ENCODE peak calls at places on chromosomes 6 and 20, in six cellular contexts. S is stimulated activated CD8-positive, alpha-beta memory T cell treated with anti-CD3 and anti-CD28 coated beads, Interleukin-2, amount 100 ng/mL, for 1 hour; L is neural progenitor cell; A is bronchial epithelial cell; M is neural crest cell; F is PC-3. W is an unnamed sample.

GRCh38 chr20:63061701-63062100 is 54.9 kb upstream of the BHLHE23 start:
- DNase-seq in S (no peak), L (no peak), A (no peak), M (no peak), F (no peak), W (no peak)

GRCh38 chr6:4776967-4777925 is 1.0 kb downstream of the CDYL start:
- DNase-seq in S (no peak), L (peak; percentile 41), A (peak; percentile 41), M (no peak), F (peak; percentile 54), W (peak; percentile 45)

GRCh38 chr6:163404825-163405265 is 9.7 kb upstream of the QKI start:
- DNase-seq in S (no peak), L (peak; percentile 47), A (no peak), M (no peak), F (no peak), W (no peak)

GRCh38 chr20:1469925-1470571 is 3.4 kb upstream of the NSFL1C start:
- DNase-seq in S (no peak), L (peak; percentile 87), A (peak; percentile 99), M (peak; percentile 64), F (peak; percentile 100), W (peak; percentile 100)

GRCh38 chr6:81766482-81767069 is 14.1 kb upstream of the TENT5A start:
- DNase-seq in S (no peak), L (no peak), A (peak; percentile 64), M (no peak), F (peak; percentile 82), W (peak; percentile 93)

GRCh38 chr20:22248052-22248667 is 336.2 kb downstream of the FOXA2 start:
- DNase-seq in S (no peak), L (peak; percentile 65), A (peak; percentile 4), M (peak; percentile 32), F (peak; percentile 43), W (no peak)

GRCh38 chr6:132259070-132259469 is 142.2 kb downstream of the MOXD1 start:
- DNase-seq in S (no peak), L (peak; percentile 30), A (peak; percentile 49), M (no peak), F (peak; percentile 40), W (no peak)

GRCh38 chr20:33352258-33353012 is 48.9 kb downstream of the CDK5RAP1 start:
- DNase-seq in S (no peak), L (no peak), A (no peak), M (no peak), F (no peak), W (no peak)

GRCh38 chr6:90940812-90941481 is 354.1 kb upstream of the MAP3K7 start:
- DNase-seq in S (no peak), L (peak; percentile 51), A (peak; percentile 81), M (no peak), F (peak; percentile 64), W (peak; percentile 55)

GRCh38 chr20:58175836-58176235 is 52.6 kb downstream of the ANKRD60 start:
- DNase-seq in S (no peak), L (no peak), A (no peak), M (no peak), F (no peak), W (no peak)